ENCODE peak calls at places on chromosomes 2 and 18, in eight cellular contexts. G is breast epithelium, S is fibroblast of mammary gland, K is IMR-90, O is left ventricle myocardium inferior, Z is OCI-LY7, H is Caco-2, D is astrocyte of the spinal cord. V is an unnamed sample.
A peak's percentile ranks its signal among the peaks of the same experiment; 100 is the strongest.

GRCh38 chr2:231547315-231548110 is 17.3 kb upstream of the NMUR1 start:
- DNase-seq in G (no peak), S (no peak), K (no peak), O (no peak), Z (no peak), H (no peak), D (no peak), V (no peak)

GRCh38 chr18:49185636-49186035 is 234.9 kb upstream of the SMAD7 start:
- DNase-seq in G (no peak), S (peak; percentile 24), K (peak; percentile 30), O (no peak), Z (no peak), H (no peak), D (no peak), V (no peak)

GRCh38 chr2:128563348-128563687 is 244.7 kb upstream of the HS6ST1 start:
- DNase-seq in G (peak; percentile 72), S (peak; percentile 99), K (peak; percentile 98), O (peak; percentile 68), Z (no peak), H (no peak), D (peak; percentile 91), V (peak; percentile 94)

GRCh38 chr2:64838817-64839216 is 150.4 kb upstream of the SLC1A4 start:
- DNase-seq in G (no peak), S (peak; percentile 98), K (peak; percentile 91), O (no peak), Z (no peak), H (no peak), D (peak; percentile 89), V (peak; percentile 97)

GRCh38 chr2:101329026-101329425 is 20.5 kb upstream of the RNF149 start:
- DNase-seq in G (no peak), S (no peak), K (no peak), O (no peak), Z (no peak), H (no peak), D (no peak), V (peak; percentile 14)

GRCh38 chr2:217691920-217692666 is 310.7 kb downstream of the TNS1 start:
- DNase-seq in G (peak; percentile 55), S (peak; percentile 28), K (peak; percentile 46), O (peak; percentile 33), Z (no peak), H (no peak), D (peak; percentile 48), V (peak; percentile 64)

GRCh38 chr2:52918551-52918950 is 849.1 kb upstream of the CHAC2 start:
- DNase-seq in G (no peak), S (peak; percentile 73), K (peak; percentile 93), O (no peak), Z (no peak), H (no peak), D (peak; percentile 65), V (peak; percentile 51)

GRCh38 chr2:205001306-205001966 is 456.2 kb downstream of the PARD3B start:
- DNase-seq in G (no peak), S (no peak), K (no peak), O (no peak), Z (no peak), H (no peak), D (no peak), V (no peak)

GRCh38 chr2:160427629-160428424 is 65.8 kb downstream of the RBMS1 start:
- DNase-seq in G (peak; percentile 43), S (peak; percentile 93), K (peak; percentile 87), O (no peak), Z (peak; percentile 74), H (no peak), D (peak; percentile 76), V (peak; percentile 85)

GRCh38 chr18:7980136-7980535 is 413.0 kb downstream of the PTPRM start:
- DNase-seq in G (no peak), S (no peak), K (no peak), O (no peak), Z (peak; percentile 3), H (no peak), D (no peak), V (no peak)

GRCh38 chr2:207747653-207748560 is 21.8 kb downstream of the FZD5 start:
- DNase-seq in G (no peak), S (no peak), K (peak; percentile 84), O (no peak), Z (no peak), H (peak; percentile 54), D (no peak), V (no peak)

GRCh38 chr18:67766930-67767329 is 250.4 kb upstream of the DSEL start:
- DNase-seq in G (no peak), S (peak; percentile 97), K (peak; percentile 99), O (no peak), Z (no peak), H (no peak), D (peak; percentile 85), V (peak; percentile 90)

GRCh38 chr2:135685361-135685760 is 56.3 kb upstream of the UBXN4 start:
- DNase-seq in G (no peak), S (peak; percentile 63), K (peak; percentile 64), O (no peak), Z (no peak), H (no peak), D (peak; percentile 24), V (peak; percentile 72)

GRCh38 chr2:180787330-180787729 is 193.1 kb upstream of the UBE2E3 start:
- DNase-seq in G (no peak), S (no peak), K (no peak), O (no peak), Z (no peak), H (no peak), D (peak; percentile 35), V (no peak)

GRCh38 chr2:1224901-1225300 is 188.4 kb upstream of the TPO start:
- DNase-seq in G (no peak), S (no peak), K (no peak), O (no peak), Z (no peak), H (no peak), D (no peak), V (peak; percentile 11)

GRCh38 chr2:219293736-219294201 is 14.6 kb downstream of the DNAJB2 start:
- DNase-seq in G (no peak), S (no peak), K (no peak), O (no peak), Z (no peak), H (no peak), D (no peak), V (no peak)

GRCh38 chr2:29108225-29108624 is 7.0 kb upstream of the CLIP4 start:
- DNase-seq in G (peak; percentile 75), S (peak; percentile 94), K (peak; percentile 97), O (no peak), Z (no peak), H (no peak), D (peak; percentile 91), V (peak; percentile 86)

GRCh38 chr2:182606728-182607681 is 109.1 kb upstream of the DNAJC10 start:
- DNase-seq in G (no peak), S (peak; percentile 55), K (no peak), O (no peak), Z (no peak), H (no peak), D (no peak), V (no peak)

GRCh38 chr18:32822197-32822596 is 49.4 kb upstream of the KLHL14 start:
- DNase-seq in G (no peak), S (no peak), K (no peak), O (no peak), Z (no peak), H (no peak), D (no peak), V (no peak)

GRCh38 chr18:58226476-58226875 is 182.4 kb downstream of the NEDD4L start:
- DNase-seq in G (no peak), S (no peak), K (no peak), O (no peak), Z (no peak), H (no peak), D (no peak), V (no peak)

GRCh38 chr18:58224425-58224750 is 180.4 kb downstream of the NEDD4L start:
- DNase-seq in G (no peak), S (no peak), K (no peak), O (no peak), Z (no peak), H (no peak), D (no peak), V (no peak)

GRCh38 chr18:58222439-58223125 is 178.6 kb downstream of the NEDD4L start:
- DNase-seq in G (no peak), S (peak; percentile 80), K (peak; percentile 33), O (no peak), Z (no peak), H (no peak), D (peak; percentile 59), V (peak; percentile 34)

GRCh38 chr18:58225101-58225500 is 181.1 kb downstream of the NEDD4L start:
- DNase-seq in G (no peak), S (peak; percentile 40), K (no peak), O (no peak), Z (no peak), H (no peak), D (no peak), V (peak; percentile 22)

GRCh38 chr18:58223717-58224424 is 179.8 kb downstream of the NEDD4L start:
- DNase-seq in G (peak; percentile 74), S (peak; percentile 98), K (peak; percentile 96), O (no peak), Z (no peak), H (no peak), D (peak; percentile 81), V (peak; percentile 96)
- H3K4me3 ChIP-seq in G (no peak overlapping the region), S (no peak overlapping the region), K (no peak overlapping the region), O (peak overlapping the region; percentile 20), Z (no peak overlapping the region), H (peak overlapping the region; percentile 39), D (peak overlapping the region; percentile 48), V (no peak overlapping the region)

DNA sequence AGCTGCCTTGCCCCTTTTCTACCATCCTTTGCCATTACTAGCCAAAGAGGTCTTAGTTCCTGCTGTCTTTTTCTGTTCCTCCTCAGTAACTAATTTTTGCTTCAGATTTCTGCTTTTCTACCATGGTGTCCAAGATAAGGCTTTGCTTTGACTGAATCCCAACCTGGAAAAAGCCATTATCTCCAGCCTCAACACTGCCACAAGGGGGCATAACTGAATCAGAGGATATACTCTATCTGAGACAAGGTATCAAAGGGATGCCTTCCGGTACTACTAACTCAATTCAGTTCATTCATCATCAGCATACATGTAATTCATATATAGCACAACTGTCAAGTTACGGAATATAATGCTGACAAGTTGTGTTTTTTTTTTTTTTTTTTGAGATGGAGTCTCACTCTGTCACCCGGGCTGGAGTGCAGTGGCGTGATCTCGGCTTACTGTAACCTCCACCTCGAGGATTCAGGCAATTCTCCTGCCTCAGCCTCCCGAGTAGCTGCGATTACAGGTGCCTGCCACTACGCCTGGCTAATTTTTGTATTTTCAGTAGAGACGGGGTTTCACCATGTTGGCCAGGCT is 11.4 kb downstream of the OSGEPL1 start:
- DNase-seq in G (no peak), S (peak; percentile 45), K (peak; percentile 25), O (no peak), Z (peak; percentile 64), H (peak; percentile 53), D (peak; percentile 23), V (peak; percentile 7)
- TF ChIP-seq CTCF in G (peak; percentile 26), S (peak; percentile 81), K (peak; percentile 61), O (peak; percentile 57), Z (peak; percentile 83), H (peak; percentile 69), D (peak; percentile 77), V (peak; percentile 80)

GRCh38 chr2:155141418-155141817 is 442.9 kb downstream of the KCNJ3 start:
- DNase-seq in G (no peak), S (no peak), K (no peak), O (no peak), Z (peak; percentile 26), H (no peak), D (no peak), V (no peak)
- H3K4me3 ChIP-seq in G (no peak overlapping the region), S (no peak overlapping the region), K (no peak overlapping the region), O (no peak overlapping the region), Z (no peak overlapping the region), H (no peak overlapping the region), D (no peak overlapping the region), V (no peak overlapping the region)

GRCh38 chr2:24123212-24124002 is at the start of the genes FAM228B and PFN4:
- DNase-seq in G (peak; percentile 81), S (peak; percentile 69), K (peak; percentile 76), O (peak; percentile 92), Z (no peak), H (peak; percentile 89), D (peak; percentile 81), V (peak; percentile 78)
- TF ChIP-seq CTCF in G (no peak), S (no peak), K (no peak), O (no peak), Z (no peak), H (no peak), D (no peak), V (no peak)